ENCODE peak calls at places on chromosomes 3 and 15, in eight cellular contexts. Z is astrocyte of the cerebellum, X is GM12865, U is mucosa of descending colon, T is HFF-Myc, V is ascending aorta, N is WTC11, H is left ventricle myocardium inferior. R is an unnamed sample.

GRCh38 chr3:124845406-124845805 is 41.8 kb downstream of the ITGB5 start:
- DNase-seq in N (no peak), T (peak), Z (peak), V (no peak), U (peak), X (no peak), H (peak), R (no peak)

GRCh38 chr3:43629741-43630140 is 7.9 kb upstream of the ANO10 start:
- DNase-seq in U (no peak), N (no peak), X (no peak), Z (no peak), H (no peak), T (no peak), V (no peak), R (no peak)

GRCh38 chr3:42851228-42851834 is 24.3 kb downstream of the CYP8B1 start:
- DNase-seq in H (no peak), Z (no peak), U (no peak), T (no peak), N (no peak), V (no peak), X (no peak), R (no peak)

GRCh38 chr15:66580643-66581042 is 14.8 kb upstream of the LCTL start:
- DNase-seq in U (no peak), H (peak), V (peak), N (no peak), X (no peak), Z (peak), T (no peak), R (no peak)

GRCh38 chr3:195401959-195402358 is 40.9 kb downstream of the ACAP2 start:
- DNase-seq in X (no peak), U (no peak), T (no peak), Z (no peak), N (no peak), V (no peak), H (no peak), R (no peak)

GRCh38 chr3:8938021-8938420 is 25.3 kb downstream of the RAD18 start:
- DNase-seq in X (peak), H (no peak), T (peak), N (no peak), V (no peak), Z (peak), U (no peak), R (no peak)

GRCh38 chr3:115281697-115282685 is 134.9 kb upstream of the ZBTB20 start:
- DNase-seq in H (no peak), X (no peak), U (no peak), N (no peak), T (no peak), V (no peak), Z (no peak), R (no peak)

GRCh38 chr3:168876346-168877035 is 780.8 kb upstream of the GOLIM4 start:
- DNase-seq in V (no peak), N (no peak), Z (no peak), T (no peak), X (no peak), U (no peak), H (no peak), R (no peak)

GRCh38 chr15:66078196-66078928 is 175.2 kb downstream of the MEGF11 start:
- DNase-seq in V (no peak), T (no peak), Z (no peak), U (no peak), N (peak), H (no peak), X (peak), R (no peak)

GRCh38 chr3:61387817-61388216 is 136.6 kb upstream of the FHIT start:
- DNase-seq in V (no peak), H (no peak), Z (no peak), N (no peak), X (no peak), U (no peak), T (no peak), R (no peak)

GRCh38 chr3:29324180-29324651 is 43.3 kb downstream of the RBMS3 start:
- DNase-seq in T (no peak), X (peak), V (peak), U (peak), N (no peak), Z (no peak), H (peak), R (peak)

GRCh38 chr15:29522373-29523276 is 253.0 kb upstream of the NSMCE3 start:
- DNase-seq in N (no peak), X (no peak), U (peak), T (no peak), H (no peak), V (no peak), Z (no peak), R (no peak)

GRCh38 chr3:63961891-63962290 is 49.7 kb upstream of the SCAANT1 start:
- DNase-seq in X (peak), N (no peak), H (no peak), U (no peak), T (no peak), V (no peak), Z (no peak), R (peak)

GRCh38 chr3:10371167-10371566 is 50.3 kb upstream of the SEC13 start:
- DNase-seq in V (no peak), H (no peak), U (no peak), T (no peak), N (no peak), Z (no peak), X (no peak), R (no peak)

GRCh38 chr3:159911664-159912037 is 77.0 kb upstream of the IL12A start:
- DNase-seq in V (no peak), H (no peak), T (no peak), X (no peak), Z (no peak), U (no peak), N (no peak), R (no peak)

GRCh38 chr15:41492597-41493204 is 973 bp upstream of the ITPKA start:
- DNase-seq in V (no peak), Z (no peak), U (no peak), T (no peak), H (no peak), N (no peak), X (no peak), R (no peak)

GRCh38 chr15:75647370-75648155 is at the start of gene SNX33:
- DNase-seq in Z (peak), H (peak), N (peak), U (peak), X (peak), V (no peak), T (no peak), R (peak)

GRCh38 chr3:108475220-108475782 is 35.1 kb downstream of the MYH15 start:
- DNase-seq in N (no peak), Z (no peak), H (no peak), U (no peak), V (no peak), T (no peak), X (no peak), R (no peak)

GRCh38 chr3:51340311-51340829 is 44.7 kb upstream of the MANF start:
- DNase-seq in V (no peak), H (no peak), X (no peak), T (peak), Z (peak), U (no peak), N (no peak), R (no peak)

GRCh38 chr15:45134682-45135604 is 5.1 kb downstream of the DUOX1 start:
- DNase-seq in V (no peak), Z (no peak), X (no peak), N (peak), T (no peak), H (no peak), U (peak), R (no peak)
- TF ChIP-seq CTCF in V (peak), Z (no peak), X (no peak), N (no peak), T (peak), H (peak), U (no peak), R (no peak)

GRCh38 chr15:101017041-101017754 is 98.0 kb downstream of the LRRK1 start:
- DNase-seq in T (no peak), X (no peak), U (peak), Z (no peak), N (peak), V (no peak), H (no peak), R (no peak)
- TF ChIP-seq CTCF in T (peak), X (no peak), U (no peak), Z (no peak), N (no peak), V (no peak), H (no peak), R (no peak)

DNA sequence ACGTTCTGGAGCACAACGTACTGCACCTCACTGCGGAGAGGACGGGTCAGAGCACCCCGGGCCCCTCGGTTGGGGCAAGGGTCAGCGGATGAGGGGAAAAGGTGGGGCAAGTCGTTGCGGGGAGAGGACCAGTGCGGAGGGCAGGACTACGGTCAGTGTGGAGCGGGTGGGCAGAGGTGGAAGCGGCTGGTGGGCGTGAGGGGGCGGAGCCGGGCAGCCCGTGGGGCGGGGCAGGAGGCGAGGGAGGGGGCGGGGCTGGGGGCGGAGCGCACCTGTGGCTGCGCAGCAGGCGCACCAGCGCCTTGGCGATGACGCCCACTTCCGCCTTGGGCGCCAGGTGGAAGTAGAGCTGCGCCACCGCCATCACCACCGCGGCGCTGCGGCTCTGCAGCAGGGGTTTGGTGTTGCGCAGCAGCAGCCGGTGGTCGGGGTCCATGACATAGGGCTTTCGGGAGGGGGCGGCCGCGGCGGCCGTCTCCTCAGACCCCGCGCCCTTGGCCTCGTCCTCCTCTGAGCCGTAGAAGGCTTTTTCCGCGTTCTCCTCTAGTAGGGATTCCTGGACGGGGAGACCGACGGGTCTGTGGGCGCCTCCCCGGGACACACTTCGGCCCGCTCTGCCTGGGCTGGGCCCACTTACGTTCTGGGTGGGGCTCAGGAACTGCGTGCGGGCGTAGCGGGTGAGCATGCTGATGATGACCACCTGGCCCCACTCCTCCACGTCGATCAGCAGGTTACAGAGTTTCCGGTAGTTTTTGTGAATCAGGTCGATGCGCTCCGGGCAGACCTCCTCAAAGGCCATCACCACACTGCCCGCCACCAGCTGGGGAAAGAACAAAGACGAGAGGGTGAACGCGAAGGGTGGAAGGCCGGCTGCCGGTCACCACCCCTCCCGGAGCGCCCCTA is 29.2 kb downstream of the AP3B2 start:
- DNase-seq in X (peak), U (peak), H (no peak), Z (no peak), N (peak), T (no peak), V (no peak), R (peak)
- TF ChIP-seq CTCF in X (peak), U (no peak), H (no peak), Z (no peak), N (no peak), T (no peak), V (no peak), R (peak)

DNA sequence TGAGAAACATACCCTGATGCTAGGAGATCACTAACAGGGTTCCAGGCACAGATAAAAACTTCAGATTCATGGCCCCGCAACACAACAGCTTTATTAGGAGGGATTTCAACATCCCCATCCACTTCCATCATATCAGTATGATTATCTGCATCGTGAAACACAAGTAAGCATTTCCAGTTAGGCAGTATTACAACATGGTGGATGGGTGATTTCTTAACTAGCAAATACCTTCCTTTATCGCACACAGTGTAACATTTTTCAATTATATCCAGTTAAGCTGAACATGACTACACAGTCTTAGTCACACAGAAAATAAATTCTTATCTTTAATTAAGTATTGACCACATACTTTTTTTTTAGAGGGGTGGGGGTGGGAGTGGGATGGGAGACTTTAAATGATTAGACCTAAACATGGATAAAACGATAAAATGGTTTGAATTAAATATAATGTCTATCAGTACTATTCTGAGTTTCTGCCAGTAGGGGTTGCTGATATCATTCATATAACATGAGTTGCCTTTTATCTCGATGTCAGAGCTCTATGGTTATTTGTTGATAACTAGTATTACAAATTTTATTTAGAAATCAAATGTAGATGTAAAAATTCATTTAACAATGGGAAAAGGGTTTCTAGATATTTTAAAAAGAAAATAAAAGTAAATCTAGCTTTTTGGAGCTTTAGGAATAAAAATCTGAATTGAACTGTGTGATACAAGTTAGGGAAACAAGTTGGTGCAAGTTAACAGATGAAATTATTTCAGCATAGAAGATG is 146.6 kb downstream of the TBL1XR1 start:
- DNase-seq in H (no peak), Z (peak), T (no peak), X (peak), U (peak), V (no peak), N (no peak), R (no peak)
- TF ChIP-seq CTCF in H (peak), Z (peak), T (peak), X (peak), U (no peak), V (peak), N (no peak), R (no peak)

GRCh38 chr15:81529444-81529950 is 155.5 kb upstream of the TMC3 start:
- DNase-seq in N (no peak), Z (no peak), V (no peak), X (no peak), T (no peak), U (no peak), H (no peak), R (no peak)

GRCh38 chr15:81524496-81524895 is 150.5 kb upstream of the TMC3 start:
- DNase-seq in T (no peak), X (no peak), N (no peak), V (no peak), U (no peak), H (no peak), Z (no peak), R (no peak)

GRCh38 chr15:81523867-81524266 is 149.9 kb upstream of the TMC3 start:
- DNase-seq in H (no peak), T (no peak), N (no peak), Z (no peak), V (no peak), U (no peak), X (no peak), R (no peak)

GRCh38 chr15:81530271-81530670 is 156.3 kb upstream of the TMC3 start:
- DNase-seq in U (no peak), Z (no peak), X (no peak), T (no peak), H (no peak), V (no peak), N (no peak), R (no peak)

GRCh38 chr15:81526029-81526428 is 152.0 kb upstream of the TMC3 start:
- DNase-seq in X (no peak), T (no peak), H (no peak), Z (no peak), N (no peak), U (no peak), V (no peak), R (no peak)
- TF ChIP-seq CTCF in X (no peak), T (no peak), H (no peak), Z (no peak), N (no peak), U (no peak), V (no peak), R (no peak)

GRCh38 chr3:126080970-126081369 is 3.0 kb downstream of the SLC41A3 start:
- DNase-seq in H (no peak), X (no peak), U (no peak), Z (no peak), T (no peak), N (no peak), V (no peak), R (no peak)

GRCh38 chr3:126082334-126083137 is 1.4 kb downstream of the SLC41A3 start:
- DNase-seq in T (no peak), V (no peak), U (no peak), N (no peak), X (no peak), Z (no peak), H (no peak), R (no peak)

GRCh38 chr3:126083511-126083912 is 412 bp downstream of the SLC41A3 start:
- DNase-seq in H (peak), X (peak), U (peak), Z (no peak), T (no peak), V (no peak), N (peak), R (no peak)

GRCh38 chr3:126083138-126083445 is 832 bp downstream of the SLC41A3 start:
- DNase-seq in Z (no peak), V (no peak), X (no peak), N (no peak), H (no peak), T (no peak), U (no peak), R (peak)

GRCh38 chr3:126081618-126082333 is 2.1 kb downstream of the SLC41A3 start:
- DNase-seq in V (no peak), N (peak), H (no peak), X (no peak), Z (no peak), U (no peak), T (no peak), R (no peak)
- TF ChIP-seq CTCF in V (peak), N (no peak), H (peak), X (peak), Z (peak), U (no peak), T (peak), R (no peak)

GRCh38 chr3:27914199-27914598 is 192.1 kb upstream of the EOMES start:
- DNase-seq in H (no peak), V (no peak), Z (no peak), X (peak), T (no peak), N (peak), U (peak), R (no peak)
- TF ChIP-seq CTCF in H (no peak), V (no peak), Z (no peak), X (no peak), T (no peak), N (no peak), U (no peak), R (no peak)

R was measured in GM20000.